ENCODE peak calls at places on chromosomes 12 and 14, in six cellular contexts. R, U, Z, E, F and K are unnamed samples.

GRCh38 chr14:24365600-24366374 is 2.2 kb upstream of the NFATC4 start:
- DNase-seq in U (peak; percentile 62), F (peak; percentile 48), Z (peak; percentile 91), E (peak; percentile 91), R (peak; percentile 78), K (peak; percentile 86)

GRCh38 chr12:95358111-95359083 is 115.6 kb upstream of the METAP2 start:
- DNase-seq in E (no peak), F (no peak), U (no peak), Z (no peak), R (peak; percentile 25), K (no peak)

GRCh38 chr12:87812030-87812429 is 217.2 kb downstream of the C12orf50 start:
- DNase-seq in E (no peak), U (no peak), F (no peak), R (peak; percentile 89), Z (no peak), K (no peak)

GRCh38 chr12:29051221-29051620 is 97.9 kb upstream of the FAR2 start:
- DNase-seq in E (no peak), Z (no peak), U (no peak), R (peak; percentile 22), F (no peak), K (no peak)

GRCh38 chr12:25283006-25283405 is 32.3 kb upstream of the KRAS start:
- DNase-seq in Z (no peak), F (no peak), R (no peak), E (no peak), U (no peak), K (no peak)

GRCh38 chr12:29309320-29309902 is 71.6 kb downstream of the ERGIC2 start:
- DNase-seq in F (no peak), R (peak; percentile 30), E (no peak), U (no peak), Z (peak; percentile 11), K (no peak)

GRCh38 chr12:240566-240965 is 22.1 kb downstream of the SLC6A13 start:
- DNase-seq in U (no peak), R (no peak), F (no peak), Z (no peak), E (no peak), K (no peak)

GRCh38 chr14:87643005-87643404 is 350.0 kb downstream of the GALC start:
- DNase-seq in R (no peak), E (no peak), Z (peak; percentile 56), F (no peak), U (no peak), K (no peak)

GRCh38 chr12:56629459-56630179 is 507 bp downstream of the BAZ2A start:
- DNase-seq in E (no peak), U (peak; percentile 50), Z (peak; percentile 58), R (peak; percentile 32), F (peak; percentile 38), K (peak; percentile 72)

GRCh38 chr14:24279301-24280186 is 8.1 kb upstream of the RABGGTA start:
- DNase-seq in E (no peak), U (peak; percentile 61), R (peak; percentile 32), F (peak; percentile 44), Z (no peak), K (peak; percentile 58)